ENCODE peak calls at places on chromosomes 12 and 14, in ten cellular contexts. I is RWPE1; C is SK-N-SH; A is effector CD8-positive, alpha-beta T cell; S is activated effector memory CD4-positive, alpha-beta T cell treated with anti-CD3 and anti-CD28 coated beads, Interleukin-2, amount 50 U/mL, for 16 hours; U is DMS 273 treated with DMSO at 0.1 percent for 48 hours; E is mesothelial cell of epicardium; Q is amniotic stem cell; W is COR-L47; H is effector memory CD8-positive, alpha-beta T cell. M is an unnamed sample.
A peak's percentile ranks its signal among the peaks of the same experiment; 100 is the strongest.

GRCh38 chr12:113818833-113819232 is 147.3 kb downstream of the RBM19 start:
- DNase-seq in I (no peak), C (no peak), A (no peak), S (no peak), U (peak; percentile 11), E (no peak), Q (no peak), W (no peak), H (no peak), M (no peak)

GRCh38 chr14:70188608-70189540 is at the start of gene SLC8A3:
- DNase-seq in I (peak; percentile 35), C (peak; percentile 85), A (peak; percentile 4), S (no peak), U (peak; percentile 43), E (peak; percentile 28), Q (no peak), W (peak; percentile 69), H (no peak), M (no peak)

GRCh38 chr12:100868487-100868886 is 73.9 kb downstream of the ANO4 start:
- DNase-seq in I (no peak), C (no peak), A (no peak), S (no peak), U (no peak), E (no peak), Q (no peak), W (no peak), H (no peak), M (no peak)

GRCh38 chr12:12724421-12725085 is 7.4 kb downstream of the CDKN1B start:
- DNase-seq in I (no peak), C (peak; percentile 72), A (no peak), S (no peak), U (no peak), E (no peak), Q (no peak), W (no peak), H (no peak), M (no peak)

GRCh38 chr12:105814283-105814682 is 324.5 kb downstream of the NUAK1 start:
- DNase-seq in I (no peak), C (no peak), A (no peak), S (no peak), U (no peak), E (no peak), Q (no peak), W (peak; percentile 94), H (no peak), M (no peak)

GRCh38 chr12:11555195-11555594 is 94.3 kb upstream of the ETV6 start:
- DNase-seq in I (no peak), C (no peak), A (no peak), S (no peak), U (no peak), E (no peak), Q (no peak), W (no peak), H (no peak), M (no peak)

GRCh38 chr12:100737168-100737567 is 57.4 kb upstream of the ANO4 start:
- DNase-seq in I (no peak), C (no peak), A (no peak), S (no peak), U (no peak), E (no peak), Q (no peak), W (no peak), H (no peak), M (no peak)

GRCh38 chr12:67433393-67434175 is 164.4 kb downstream of the CAND1 start:
- DNase-seq in I (no peak), C (no peak), A (no peak), S (no peak), U (no peak), E (no peak), Q (no peak), W (no peak), H (no peak), M (no peak)

GRCh38 chr14:105316563-105316941 is 2.0 kb downstream of the PACS2 start:
- DNase-seq in I (no peak), C (peak; percentile 13), A (no peak), S (peak; percentile 58), U (no peak), E (no peak), Q (no peak), W (no peak), H (no peak), M (no peak)

GRCh38 chr14:70660967-70661871 is 19.5 kb downstream of the TTC9 start:
- DNase-seq in I (no peak), C (no peak), A (peak; percentile 44), S (peak; percentile 79), U (no peak), E (no peak), Q (no peak), W (no peak), H (no peak), M (no peak)

GRCh38 chr14:79333198-79333546 is 878.1 kb downstream of the DIO2 start:
- DNase-seq in I (no peak), C (no peak), A (no peak), S (no peak), U (no peak), E (no peak), Q (no peak), W (no peak), H (no peak), M (no peak)

GRCh38 chr14:24605435-24606190 is 3.9 kb downstream of the GZMH start:
- DNase-seq in I (peak; percentile 42), C (peak; percentile 48), A (peak; percentile 8), S (peak; percentile 86), U (no peak), E (no peak), Q (no peak), W (peak; percentile 5), H (peak; percentile 78), M (no peak)

GRCh38 chr12:80101126-80101525 is 1.8 kb downstream of the OTOGL start:
- DNase-seq in I (peak; percentile 62), C (no peak), A (no peak), S (no peak), U (no peak), E (no peak), Q (no peak), W (no peak), H (no peak), M (no peak)

GRCh38 chr12:89862511-89863331 is 154.1 kb upstream of the ATP2B1 start:
- DNase-seq in I (no peak), C (no peak), A (no peak), S (peak; percentile 74), U (no peak), E (no peak), Q (no peak), W (no peak), H (peak; percentile 54), M (no peak)

GRCh38 chr14:90453401-90453951 is 56.6 kb downstream of the CALM1 start:
- DNase-seq in I (no peak), C (peak; percentile 67), A (no peak), S (no peak), U (no peak), E (no peak), Q (no peak), W (peak; percentile 44), H (no peak), M (peak; percentile 67)

GRCh38 chr12:117084405-117085317 is 14.6 kb downstream of the TESC start:
- DNase-seq in I (no peak), C (no peak), A (no peak), S (no peak), U (no peak), E (no peak), Q (no peak), W (no peak), H (no peak), M (no peak)

GRCh38 chr12:14884458-14884878 is 1.2 kb downstream of the MGP start:
- DNase-seq in I (peak; percentile 14), C (peak; percentile 9), A (peak; percentile 75), S (peak; percentile 88), U (peak; percentile 78), E (peak; percentile 44), Q (peak; percentile 5), W (peak; percentile 23), H (peak; percentile 84), M (peak; percentile 88)